ENCODE peak calls at places on chromosome 16, in four cellular contexts. One of them, this sample, is unnamed.

GRCh38 chr16:50675686-50676610 is 5.2 kb downstream of the SNX20 start:
- DNase-seq in tibial nerve: no peak
- DNase-seq in fibroblast of lung: no peak
- DNase-seq in sigmoid colon: no peak
- DNase-seq in this sample: no peak

GRCh38 chr16:51049678-51050378 is 101.2 kb downstream of the SALL1 start:
- DNase-seq in tibial nerve: no peak
- DNase-seq in fibroblast of lung: no peak
- DNase-seq in sigmoid colon: no peak
- DNase-seq in this sample: no peak

GRCh38 chr16:67542464-67542863 is 13.8 kb downstream of the RIPOR1 start:
- DNase-seq in tibial nerve: no peak
- DNase-seq in fibroblast of lung: peak
- DNase-seq in sigmoid colon: peak
- DNase-seq in this sample: no peak

GRCh38 chr16:4511441-4512082 is 27.0 kb downstream of the CDIP1 start:
- DNase-seq in tibial nerve: peak
- DNase-seq in fibroblast of lung: peak
- DNase-seq in sigmoid colon: no peak
- DNase-seq in this sample: no peak

GRCh38 chr16:48426244-48427135 is 41.3 kb upstream of the SIAH1 start:
- DNase-seq in tibial nerve: no peak
- DNase-seq in fibroblast of lung: peak
- DNase-seq in sigmoid colon: no peak
- DNase-seq in this sample: no peak

GRCh38 chr16:86554917-86555762 is at the start of gene MTHFSD:
- DNase-seq in tibial nerve: peak
- DNase-seq in fibroblast of lung: peak
- DNase-seq in sigmoid colon: peak
- DNase-seq in this sample: peak

GRCh38 chr16:46555981-46556380 is 65.2 kb downstream of the SHCBP1 start:
- DNase-seq in tibial nerve: no peak
- DNase-seq in fibroblast of lung: no peak
- DNase-seq in sigmoid colon: no peak
- DNase-seq in this sample: no peak

GRCh38 chr16:14088155-14088753 is 17.1 kb downstream of the MRTFB start:
- DNase-seq in tibial nerve: no peak
- DNase-seq in fibroblast of lung: peak
- DNase-seq in sigmoid colon: no peak
- DNase-seq in this sample: peak

GRCh38 chr16:1701216-1701878 is 4.6 kb upstream of the MAPK8IP3 start:
- DNase-seq in tibial nerve: no peak
- DNase-seq in fibroblast of lung: no peak
- DNase-seq in sigmoid colon: no peak
- DNase-seq in this sample: no peak

GRCh38 chr16:58024673-58025350 is 742 bp upstream of the MMP15 start:
- DNase-seq in tibial nerve: no peak
- DNase-seq in fibroblast of lung: peak
- DNase-seq in sigmoid colon: no peak
- DNase-seq in this sample: no peak

GRCh38 chr16:57867000-57867561 is 64.8 kb upstream of the KIFC3 start:
- DNase-seq in tibial nerve: no peak
- DNase-seq in fibroblast of lung: no peak
- DNase-seq in sigmoid colon: no peak
- DNase-seq in this sample: no peak

GRCh38 chr16:16908058-16908457 is 529.1 kb downstream of the NPIPA7 start:
- DNase-seq in tibial nerve: no peak
- DNase-seq in fibroblast of lung: no peak
- DNase-seq in sigmoid colon: no peak
- DNase-seq in this sample: no peak

GRCh38 chr16:11494433-11494832 is 92.3 kb downstream of the LITAF start:
- DNase-seq in tibial nerve: no peak
- DNase-seq in fibroblast of lung: no peak
- DNase-seq in sigmoid colon: no peak
- DNase-seq in this sample: no peak

GRCh38 chr16:46482895-46483294 is 138.3 kb downstream of the SHCBP1 start:
- DNase-seq in tibial nerve: no peak
- DNase-seq in fibroblast of lung: no peak
- DNase-seq in sigmoid colon: no peak
- DNase-seq in this sample: no peak

GRCh38 chr16:50395763-50396710 is 27.2 kb upstream of the BRD7 start:
- DNase-seq in tibial nerve: no peak
- DNase-seq in fibroblast of lung: no peak
- DNase-seq in sigmoid colon: no peak
- DNase-seq in this sample: no peak

GRCh38 chr16:66003196-66003595 is 363.3 kb upstream of the CDH5 start:
- DNase-seq in tibial nerve: no peak
- DNase-seq in fibroblast of lung: peak
- DNase-seq in sigmoid colon: no peak
- DNase-seq in this sample: no peak

GRCh38 chr16:88856828-88857727 is at the start of the genes GALNS and TRAPPC2L:
- DNase-seq in tibial nerve: peak
- DNase-seq in fibroblast of lung: peak
- DNase-seq in sigmoid colon: peak
- DNase-seq in this sample: peak

GRCh38 chr16:29900888-29901606 is 759 bp downstream of the ASPHD1 start:
- DNase-seq in tibial nerve: no peak
- DNase-seq in fibroblast of lung: no peak
- DNase-seq in sigmoid colon: no peak
- DNase-seq in this sample: no peak

GRCh38 chr16:75010427-75010826 is 11.6 kb downstream of the ZNRF1 start:
- DNase-seq in tibial nerve: no peak
- DNase-seq in fibroblast of lung: no peak
- DNase-seq in sigmoid colon: no peak
- DNase-seq in this sample: no peak

GRCh38 chr16:69073181-69073669 is 32.2 kb upstream of the HAS3 start:
- DNase-seq in tibial nerve: no peak
- DNase-seq in fibroblast of lung: peak
- DNase-seq in sigmoid colon: no peak
- DNase-seq in this sample: no peak

GRCh38 chr16:11691235-11691634 is 23.0 kb downstream of the SNN start:
- DNase-seq in tibial nerve: no peak
- DNase-seq in fibroblast of lung: no peak
- DNase-seq in sigmoid colon: peak
- DNase-seq in this sample: no peak

GRCh38 chr16:200388-200787 is 20.1 kb downstream of the HBQ1 start:
- DNase-seq in tibial nerve: no peak
- DNase-seq in fibroblast of lung: no peak
- DNase-seq in sigmoid colon: no peak
- DNase-seq in this sample: no peak

GRCh38 chr16:10080031-10080772 is 102.0 kb downstream of the GRIN2A start:
- DNase-seq in tibial nerve: no peak
- DNase-seq in fibroblast of lung: no peak
- DNase-seq in sigmoid colon: peak
- DNase-seq in this sample: peak

GRCh38 chr16:88508868-88509748 is 56.0 kb downstream of the ZFPM1 start:
- DNase-seq in tibial nerve: no peak
- DNase-seq in fibroblast of lung: no peak
- DNase-seq in sigmoid colon: no peak
- DNase-seq in this sample: no peak

GRCh38 chr16:66618588-66618987 is 14.1 kb downstream of the CMTM3 start:
- DNase-seq in tibial nerve: peak
- DNase-seq in fibroblast of lung: peak
- DNase-seq in sigmoid colon: no peak
- DNase-seq in this sample: no peak

GRCh38 chr16:4096509-4096908 is 19.7 kb downstream of the ADCY9 start:
- DNase-seq in tibial nerve: no peak
- DNase-seq in fibroblast of lung: no peak
- DNase-seq in sigmoid colon: no peak
- DNase-seq in this sample: no peak

GRCh38 chr16:75282811-75283281 is 31.4 kb upstream of the BCAR1 start:
- DNase-seq in tibial nerve: no peak
- DNase-seq in fibroblast of lung: no peak
- DNase-seq in sigmoid colon: no peak
- DNase-seq in this sample: no peak

GRCh38 chr16:66194866-66195265 is 171.6 kb upstream of the CDH5 start:
- DNase-seq in tibial nerve: no peak
- DNase-seq in fibroblast of lung: no peak
- DNase-seq in sigmoid colon: no peak
- DNase-seq in this sample: no peak

GRCh38 chr16:78199325-78200022 is 100.0 kb downstream of the WWOX start:
- DNase-seq in tibial nerve: no peak
- DNase-seq in fibroblast of lung: no peak
- DNase-seq in sigmoid colon: no peak
- DNase-seq in this sample: no peak

GRCh38 chr16:25192096-25192495 is 24.7 kb upstream of the AQP8 start:
- DNase-seq in tibial nerve: no peak
- DNase-seq in fibroblast of lung: no peak
- DNase-seq in sigmoid colon: no peak
- DNase-seq in this sample: no peak

GRCh38 chr16:72626623-72627022 is 421.3 kb downstream of the ZFHX3 start:
- DNase-seq in tibial nerve: no peak
- DNase-seq in fibroblast of lung: no peak
- DNase-seq in sigmoid colon: no peak
- DNase-seq in this sample: no peak
- H3K4me3 ChIP-seq in tibial nerve: no peak
- H3K4me3 ChIP-seq in fibroblast of lung: peak
- H3K4me3 ChIP-seq in sigmoid colon: no peak
- H3K4me3 ChIP-seq in this sample: no peak

DNA sequence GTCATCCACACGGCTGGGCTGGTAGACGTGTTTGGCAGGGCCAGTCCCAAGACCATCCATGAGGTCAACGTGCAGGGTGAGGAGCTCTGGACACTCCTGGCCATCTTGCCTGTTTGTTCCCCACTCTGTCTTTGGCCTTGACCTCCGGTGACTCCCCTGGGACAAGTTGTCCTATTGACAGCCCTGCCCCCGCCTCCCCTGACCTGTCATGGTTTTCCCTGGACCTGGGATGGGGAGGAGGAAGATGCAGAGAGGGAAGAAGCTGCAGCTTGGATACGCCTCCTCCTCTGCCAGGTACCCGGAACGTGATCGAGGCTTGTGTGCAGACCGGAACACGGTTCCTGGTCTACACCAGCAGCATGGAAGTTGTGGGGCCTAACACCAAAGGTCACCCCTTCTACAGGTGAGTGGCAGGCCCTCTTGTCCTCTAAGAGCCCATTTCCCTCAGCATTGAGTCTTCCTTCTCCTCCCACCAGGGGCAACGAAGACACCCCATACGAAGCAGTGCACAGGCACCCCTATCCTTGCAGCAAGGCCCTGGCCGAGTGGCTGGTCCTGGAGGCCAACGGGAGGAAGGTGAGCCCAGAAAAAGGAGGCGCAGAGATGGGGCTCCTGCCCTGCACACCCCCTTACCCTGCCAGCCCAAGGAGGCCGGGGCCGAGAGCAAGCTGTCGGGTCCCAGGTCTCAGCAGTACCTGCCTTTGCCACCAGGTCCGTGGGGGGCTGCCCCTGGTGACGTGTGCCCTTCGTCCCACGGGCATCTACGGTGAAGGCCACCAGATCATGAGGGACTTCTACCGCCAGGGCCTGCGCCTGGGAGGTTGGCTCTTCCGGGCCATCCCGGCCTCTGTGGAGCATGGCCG is 1.4 kb downstream of the HSD3B7 start:
- DNase-seq in tibial nerve: no peak
- DNase-seq in fibroblast of lung: no peak
- DNase-seq in sigmoid colon: no peak
- DNase-seq in this sample: no peak
- H3K4me3 ChIP-seq in tibial nerve: no peak
- H3K4me3 ChIP-seq in fibroblast of lung: no peak
- H3K4me3 ChIP-seq in sigmoid colon: no peak
- H3K4me3 ChIP-seq in this sample: no peak

GRCh38 chr16:19384656-19385055 is 33.0 kb upstream of the TMC5 start:
- DNase-seq in tibial nerve: no peak
- DNase-seq in fibroblast of lung: no peak
- DNase-seq in sigmoid colon: no peak
- DNase-seq in this sample: no peak

GRCh38 chr16:19382887-19383816 is 34.5 kb upstream of the TMC5 start:
- DNase-seq in tibial nerve: no peak
- DNase-seq in fibroblast of lung: no peak
- DNase-seq in sigmoid colon: no peak
- DNase-seq in this sample: no peak

GRCh38 chr16:19379838-19380237 is 37.8 kb upstream of the TMC5 start:
- DNase-seq in tibial nerve: no peak
- DNase-seq in fibroblast of lung: no peak
- DNase-seq in sigmoid colon: no peak
- DNase-seq in this sample: no peak

GRCh38 chr16:19380316-19380715 is 37.4 kb upstream of the TMC5 start:
- DNase-seq in tibial nerve: no peak
- DNase-seq in fibroblast of lung: no peak
- DNase-seq in sigmoid colon: no peak
- DNase-seq in this sample: no peak

DNA sequence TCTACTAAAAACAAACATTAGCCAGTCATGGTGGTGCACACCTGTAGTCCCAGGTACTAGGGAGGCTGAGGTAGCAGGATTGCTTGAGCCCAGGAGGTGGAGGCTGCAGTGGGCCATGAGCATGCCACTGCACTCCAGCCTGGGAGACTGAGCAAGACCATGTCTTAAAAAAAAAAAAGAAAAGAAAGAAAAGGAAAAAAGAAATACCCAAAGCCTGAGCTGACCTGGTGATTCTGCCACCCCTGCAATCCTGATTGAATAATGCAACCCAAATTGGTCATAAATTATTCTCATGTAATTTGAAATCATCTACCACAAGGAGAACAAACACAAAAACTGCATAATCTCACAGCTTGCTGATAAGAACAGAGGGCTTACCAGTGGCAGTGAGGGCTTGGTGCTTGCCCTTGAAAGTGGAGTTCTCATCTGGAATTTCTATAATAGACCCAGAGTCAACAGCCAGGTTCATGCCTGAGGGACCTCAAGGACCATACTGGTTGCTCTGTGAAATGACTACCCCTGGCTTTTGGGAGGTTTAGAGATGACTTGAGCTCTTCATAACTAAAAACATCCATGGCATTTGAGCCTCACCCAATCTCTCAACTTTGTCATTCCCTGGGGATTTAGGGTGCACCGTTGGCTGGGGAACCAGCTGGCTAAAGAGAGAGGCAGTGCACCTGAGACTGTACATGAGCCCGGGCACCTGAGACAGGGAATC is 35.4 kb upstream of the TMC5 start:
- DNase-seq in tibial nerve: no peak
- DNase-seq in fibroblast of lung: no peak
- DNase-seq in sigmoid colon: no peak
- DNase-seq in this sample: no peak
- H3K4me3 ChIP-seq in tibial nerve: no peak
- H3K4me3 ChIP-seq in fibroblast of lung: no peak
- H3K4me3 ChIP-seq in sigmoid colon: no peak
- H3K4me3 ChIP-seq in this sample: no peak

GRCh38 chr16:81001330-81001729 is 5.4 kb downstream of the CMC2 start:
- DNase-seq in tibial nerve: no peak
- DNase-seq in fibroblast of lung: no peak
- DNase-seq in sigmoid colon: no peak
- DNase-seq in this sample: no peak

GRCh38 chr16:80996688-80997138 is 10.0 kb downstream of the CMC2 start:
- DNase-seq in tibial nerve: no peak
- DNase-seq in fibroblast of lung: peak
- DNase-seq in sigmoid colon: no peak
- DNase-seq in this sample: no peak

GRCh38 chr16:80997139-80997798 is 9.4 kb downstream of the CMC2 start:
- DNase-seq in tibial nerve: no peak
- DNase-seq in fibroblast of lung: peak
- DNase-seq in sigmoid colon: no peak
- DNase-seq in this sample: no peak

GRCh38 chr16:81000873-81001272 is 5.8 kb downstream of the CMC2 start:
- DNase-seq in tibial nerve: no peak
- DNase-seq in fibroblast of lung: no peak
- DNase-seq in sigmoid colon: no peak
- DNase-seq in this sample: no peak

GRCh38 chr16:80997964-80998620 is 8.6 kb downstream of the CMC2 start:
- DNase-seq in tibial nerve: no peak
- DNase-seq in fibroblast of lung: no peak
- DNase-seq in sigmoid colon: no peak
- DNase-seq in this sample: no peak
- H3K4me3 ChIP-seq in tibial nerve: no peak
- H3K4me3 ChIP-seq in fibroblast of lung: no peak
- H3K4me3 ChIP-seq in sigmoid colon: peak
- H3K4me3 ChIP-seq in this sample: no peak

This sample was measured in tibial artery.